ENCODE peak calls at places on chromosomes 1 and 21, in ten cellular contexts. One of them, this sample, is unnamed.

GRCh38 chr1:210558302-210558701 is 229.6 kb downstream of the HHAT start:
- DNase-seq in tibial nerve: no peak
- DNase-seq in OCI-LY7: no peak
- DNase-seq in A549: no peak
- DNase-seq in ovary: peak; percentile 25
- DNase-seq in CD8-positive, alpha-beta T cell: no peak
- DNase-seq in Karpas-422: no peak
- DNase-seq in trophoblast cell: no peak
- DNase-seq in lung: no peak
- DNase-seq in keratinocyte: no peak
- DNase-seq in this sample: no peak

GRCh38 chr1:229758101-229759036 is 132.3 kb downstream of the URB2 start:
- DNase-seq in tibial nerve: no peak
- DNase-seq in OCI-LY7: no peak
- DNase-seq in A549: no peak
- DNase-seq in ovary: no peak
- DNase-seq in CD8-positive, alpha-beta T cell: no peak
- DNase-seq in Karpas-422: no peak
- DNase-seq in trophoblast cell: peak; percentile 93
- DNase-seq in lung: no peak
- DNase-seq in keratinocyte: no peak
- DNase-seq in this sample: no peak

GRCh38 chr1:92444351-92444750 is 42.4 kb downstream of the GFI1 start:
- DNase-seq in tibial nerve: no peak
- DNase-seq in OCI-LY7: no peak
- DNase-seq in A549: no peak
- DNase-seq in ovary: no peak
- DNase-seq in CD8-positive, alpha-beta T cell: no peak
- DNase-seq in Karpas-422: no peak
- DNase-seq in trophoblast cell: peak; percentile 18
- DNase-seq in lung: no peak
- DNase-seq in keratinocyte: no peak
- DNase-seq in this sample: no peak

GRCh38 chr21:38440746-38441145 is 57.5 kb downstream of the ERG start:
- DNase-seq in tibial nerve: no peak
- DNase-seq in OCI-LY7: no peak
- DNase-seq in A549: peak; percentile 43
- DNase-seq in ovary: no peak
- DNase-seq in CD8-positive, alpha-beta T cell: no peak
- DNase-seq in Karpas-422: no peak
- DNase-seq in trophoblast cell: peak; percentile 69
- DNase-seq in lung: no peak
- DNase-seq in keratinocyte: peak; percentile 41
- DNase-seq in this sample: peak; percentile 34

GRCh38 chr21:39452207-39452964 is 616 bp downstream of the SH3BGR start:
- DNase-seq in tibial nerve: no peak
- DNase-seq in OCI-LY7: no peak
- DNase-seq in A549: peak; percentile 9
- DNase-seq in ovary: no peak
- DNase-seq in CD8-positive, alpha-beta T cell: no peak
- DNase-seq in Karpas-422: no peak
- DNase-seq in trophoblast cell: no peak
- DNase-seq in lung: no peak
- DNase-seq in keratinocyte: no peak
- DNase-seq in this sample: no peak

GRCh38 chr1:195071461-195071860 is 1536.8 kb downstream of the KCNT2 start:
- DNase-seq in tibial nerve: no peak
- DNase-seq in OCI-LY7: no peak
- DNase-seq in A549: no peak
- DNase-seq in ovary: no peak
- DNase-seq in CD8-positive, alpha-beta T cell: no peak
- DNase-seq in Karpas-422: no peak
- DNase-seq in trophoblast cell: no peak
- DNase-seq in lung: no peak
- DNase-seq in keratinocyte: no peak
- DNase-seq in this sample: no peak

GRCh38 chr1:13593511-13594131 is 10.0 kb downstream of the PDPN start:
- DNase-seq in tibial nerve: peak; percentile 45
- DNase-seq in OCI-LY7: no peak
- DNase-seq in A549: no peak
- DNase-seq in ovary: peak; percentile 66
- DNase-seq in CD8-positive, alpha-beta T cell: no peak
- DNase-seq in Karpas-422: no peak
- DNase-seq in trophoblast cell: peak; percentile 28
- DNase-seq in lung: no peak
- DNase-seq in keratinocyte: no peak
- DNase-seq in this sample: peak; percentile 69

GRCh38 chr1:88983791-88984552 is 8.5 kb downstream of the KYAT3 start:
- DNase-seq in tibial nerve: no peak
- DNase-seq in OCI-LY7: peak; percentile 54
- DNase-seq in A549: peak; percentile 49
- DNase-seq in ovary: no peak
- DNase-seq in CD8-positive, alpha-beta T cell: no peak
- DNase-seq in Karpas-422: peak; percentile 83
- DNase-seq in trophoblast cell: peak; percentile 97
- DNase-seq in lung: no peak
- DNase-seq in keratinocyte: no peak
- DNase-seq in this sample: no peak

GRCh38 chr21:42435401-42435800 is 31.7 kb downstream of the UBASH3A start:
- DNase-seq in tibial nerve: no peak
- DNase-seq in OCI-LY7: no peak
- DNase-seq in A549: no peak
- DNase-seq in ovary: no peak
- DNase-seq in CD8-positive, alpha-beta T cell: no peak
- DNase-seq in Karpas-422: no peak
- DNase-seq in trophoblast cell: no peak
- DNase-seq in lung: no peak
- DNase-seq in keratinocyte: no peak
- DNase-seq in this sample: no peak

GRCh38 chr1:214429951-214430742 is 121.3 kb downstream of the PTPN14 start:
- DNase-seq in tibial nerve: no peak
- DNase-seq in OCI-LY7: no peak
- DNase-seq in A549: no peak
- DNase-seq in ovary: no peak
- DNase-seq in CD8-positive, alpha-beta T cell: no peak
- DNase-seq in Karpas-422: no peak
- DNase-seq in trophoblast cell: no peak
- DNase-seq in lung: no peak
- DNase-seq in keratinocyte: no peak
- DNase-seq in this sample: no peak

DNA sequence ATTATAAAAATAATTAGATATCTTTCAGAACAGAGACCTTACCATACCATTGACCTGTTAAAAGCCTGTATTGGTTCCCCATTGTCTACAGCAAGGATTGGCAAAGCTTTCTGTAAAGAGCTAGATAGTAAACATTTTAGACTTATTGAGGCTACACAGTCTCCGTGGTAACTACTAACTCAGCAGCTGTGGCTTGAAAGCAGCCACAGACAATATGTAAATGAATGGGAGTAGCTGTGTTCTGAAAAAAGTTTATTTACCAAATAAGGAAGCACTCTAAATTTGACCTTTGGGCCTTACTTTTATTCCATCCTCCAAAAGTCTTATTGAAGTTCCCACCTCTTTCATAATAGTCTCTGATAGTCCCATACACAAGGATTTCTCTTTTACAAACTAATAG is 39.7 kb downstream of the NUP210L start:
- DNase-seq in tibial nerve: no peak
- DNase-seq in OCI-LY7: no peak
- DNase-seq in A549: no peak
- DNase-seq in ovary: no peak
- DNase-seq in CD8-positive, alpha-beta T cell: no peak
- DNase-seq in Karpas-422: no peak
- DNase-seq in trophoblast cell: no peak
- DNase-seq in lung: no peak
- DNase-seq in keratinocyte: no peak
- DNase-seq in this sample: no peak
- H3K27ac ChIP-seq in tibial nerve: no peak overlapping the region
- H3K27ac ChIP-seq in OCI-LY7: no peak overlapping the region
- H3K27ac ChIP-seq in A549: no peak overlapping the region
- H3K27ac ChIP-seq in ovary: no peak overlapping the region
- H3K27ac ChIP-seq in CD8-positive, alpha-beta T cell: no peak overlapping the region
- H3K27ac ChIP-seq in Karpas-422: no peak overlapping the region
- H3K27ac ChIP-seq in trophoblast cell: no peak overlapping the region
- H3K27ac ChIP-seq in lung: no peak overlapping the region
- H3K27ac ChIP-seq in keratinocyte: no peak overlapping the region
- H3K27ac ChIP-seq in this sample: no peak overlapping the region

DNA sequence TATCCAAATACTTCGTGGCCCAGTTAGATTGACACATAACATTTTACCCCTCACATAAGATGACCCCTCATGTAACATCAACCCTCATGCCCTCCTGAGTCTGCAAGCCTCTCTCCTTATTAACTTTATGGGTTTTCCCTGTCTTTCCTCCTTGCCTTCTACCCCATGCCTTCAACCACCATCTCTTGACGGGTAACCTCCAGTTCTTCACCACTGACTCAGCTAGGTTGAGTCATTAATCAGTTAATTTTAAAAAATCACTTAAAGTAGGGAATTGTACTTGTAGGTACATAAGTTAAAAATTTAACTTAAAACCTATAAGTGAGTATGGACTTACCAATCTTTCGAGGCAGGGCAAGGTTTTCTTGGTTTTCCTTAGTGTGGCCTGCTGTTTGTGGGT is 330.7 kb downstream of the CAMTA1 start:
- DNase-seq in tibial nerve: no peak
- DNase-seq in OCI-LY7: no peak
- DNase-seq in A549: no peak
- DNase-seq in ovary: no peak
- DNase-seq in CD8-positive, alpha-beta T cell: no peak
- DNase-seq in Karpas-422: no peak
- DNase-seq in trophoblast cell: no peak
- DNase-seq in lung: no peak
- DNase-seq in keratinocyte: no peak
- DNase-seq in this sample: no peak
- H3K27ac ChIP-seq in tibial nerve: no peak overlapping the region
- H3K27ac ChIP-seq in OCI-LY7: no peak overlapping the region
- H3K27ac ChIP-seq in A549: no peak overlapping the region
- H3K27ac ChIP-seq in ovary: no peak overlapping the region
- H3K27ac ChIP-seq in CD8-positive, alpha-beta T cell: no peak overlapping the region
- H3K27ac ChIP-seq in Karpas-422: no peak overlapping the region
- H3K27ac ChIP-seq in trophoblast cell: no peak overlapping the region
- H3K27ac ChIP-seq in lung: no peak overlapping the region
- H3K27ac ChIP-seq in keratinocyte: no peak overlapping the region
- H3K27ac ChIP-seq in this sample: no peak overlapping the region

GRCh38 chr1:154479764-154480421 is 22.1 kb upstream of the TDRD10 start:
- DNase-seq in tibial nerve: peak; percentile 33
- DNase-seq in OCI-LY7: peak; percentile 78
- DNase-seq in A549: peak; percentile 86
- DNase-seq in ovary: peak; percentile 78
- DNase-seq in CD8-positive, alpha-beta T cell: peak; percentile 58
- DNase-seq in Karpas-422: peak; percentile 90
- DNase-seq in trophoblast cell: peak; percentile 97
- DNase-seq in lung: peak; percentile 74
- DNase-seq in keratinocyte: no peak
- DNase-seq in this sample: no peak
- H3K27ac ChIP-seq in tibial nerve: no peak overlapping the region
- H3K27ac ChIP-seq in OCI-LY7: no peak overlapping the region
- H3K27ac ChIP-seq in A549: peak overlapping the region; percentile 67
- H3K27ac ChIP-seq in ovary: no peak overlapping the region
- H3K27ac ChIP-seq in CD8-positive, alpha-beta T cell: no peak overlapping the region
- H3K27ac ChIP-seq in Karpas-422: no peak overlapping the region
- H3K27ac ChIP-seq in trophoblast cell: no peak overlapping the region
- H3K27ac ChIP-seq in lung: no peak overlapping the region
- H3K27ac ChIP-seq in keratinocyte: no peak overlapping the region
- H3K27ac ChIP-seq in this sample: no peak overlapping the region

GRCh38 chr1:201119206-201119814 is 7.1 kb upstream of the CACNA1S start:
- DNase-seq in tibial nerve: no peak
- DNase-seq in OCI-LY7: peak; percentile 67
- DNase-seq in A549: peak; percentile 62
- DNase-seq in ovary: no peak
- DNase-seq in CD8-positive, alpha-beta T cell: peak; percentile 54
- DNase-seq in Karpas-422: peak; percentile 83
- DNase-seq in trophoblast cell: peak; percentile 73
- DNase-seq in lung: peak; percentile 43
- DNase-seq in keratinocyte: no peak
- DNase-seq in this sample: no peak

GRCh38 chr1:201123866-201124265 is 3.1 kb downstream of the ASCL5 start:
- DNase-seq in tibial nerve: no peak
- DNase-seq in OCI-LY7: no peak
- DNase-seq in A549: no peak
- DNase-seq in ovary: no peak
- DNase-seq in CD8-positive, alpha-beta T cell: no peak
- DNase-seq in Karpas-422: no peak
- DNase-seq in trophoblast cell: no peak
- DNase-seq in lung: no peak
- DNase-seq in keratinocyte: no peak
- DNase-seq in this sample: peak; percentile 20

GRCh38 chr1:201122321-201123017 is 4.5 kb downstream of the ASCL5 start:
- DNase-seq in tibial nerve: no peak
- DNase-seq in OCI-LY7: no peak
- DNase-seq in A549: no peak
- DNase-seq in ovary: no peak
- DNase-seq in CD8-positive, alpha-beta T cell: no peak
- DNase-seq in Karpas-422: no peak
- DNase-seq in trophoblast cell: no peak
- DNase-seq in lung: no peak
- DNase-seq in keratinocyte: no peak
- DNase-seq in this sample: no peak

GRCh38 chr1:201116091-201116490 is 3.9 kb upstream of the CACNA1S start:
- DNase-seq in tibial nerve: no peak
- DNase-seq in OCI-LY7: no peak
- DNase-seq in A549: no peak
- DNase-seq in ovary: no peak
- DNase-seq in CD8-positive, alpha-beta T cell: no peak
- DNase-seq in Karpas-422: no peak
- DNase-seq in trophoblast cell: no peak
- DNase-seq in lung: no peak
- DNase-seq in keratinocyte: no peak
- DNase-seq in this sample: no peak

GRCh38 chr1:201119826-201120225 is 7.2 kb downstream of the ASCL5 start:
- DNase-seq in tibial nerve: no peak
- DNase-seq in OCI-LY7: peak; percentile 52
- DNase-seq in A549: no peak
- DNase-seq in ovary: no peak
- DNase-seq in CD8-positive, alpha-beta T cell: no peak
- DNase-seq in Karpas-422: peak; percentile 42
- DNase-seq in trophoblast cell: no peak
- DNase-seq in lung: no peak
- DNase-seq in keratinocyte: no peak
- DNase-seq in this sample: no peak
- H3K27ac ChIP-seq in tibial nerve: no peak overlapping the region
- H3K27ac ChIP-seq in OCI-LY7: no peak overlapping the region
- H3K27ac ChIP-seq in A549: no peak overlapping the region
- H3K27ac ChIP-seq in ovary: no peak overlapping the region
- H3K27ac ChIP-seq in CD8-positive, alpha-beta T cell: no peak overlapping the region
- H3K27ac ChIP-seq in Karpas-422: no peak overlapping the region
- H3K27ac ChIP-seq in trophoblast cell: no peak overlapping the region
- H3K27ac ChIP-seq in lung: no peak overlapping the region
- H3K27ac ChIP-seq in keratinocyte: no peak overlapping the region
- H3K27ac ChIP-seq in this sample: no peak overlapping the region

DNA sequence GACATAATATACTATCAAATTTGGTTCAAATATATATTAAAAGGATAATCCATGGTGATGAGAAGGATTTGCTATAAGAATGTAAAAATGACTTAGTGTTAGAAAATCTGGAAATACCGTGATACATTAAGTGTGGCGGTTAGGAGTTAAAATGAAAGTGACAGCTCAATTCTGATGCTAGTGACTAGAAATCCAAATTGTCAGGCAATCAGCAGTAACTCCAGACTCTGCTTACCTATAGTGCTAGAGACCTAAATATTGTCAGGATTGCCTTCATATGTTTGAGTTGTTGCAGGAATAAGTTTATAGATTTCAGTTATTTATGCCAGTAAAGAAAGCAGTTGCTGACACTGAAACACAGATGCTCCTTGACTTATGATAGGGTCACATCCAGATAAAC is 737.4 kb downstream of the MRPL39 start:
- DNase-seq in tibial nerve: no peak
- DNase-seq in OCI-LY7: no peak
- DNase-seq in A549: no peak
- DNase-seq in ovary: no peak
- DNase-seq in CD8-positive, alpha-beta T cell: no peak
- DNase-seq in Karpas-422: no peak
- DNase-seq in trophoblast cell: no peak
- DNase-seq in lung: no peak
- DNase-seq in keratinocyte: no peak
- DNase-seq in this sample: no peak
- H3K27ac ChIP-seq in tibial nerve: no peak overlapping the region
- H3K27ac ChIP-seq in OCI-LY7: no peak overlapping the region
- H3K27ac ChIP-seq in A549: no peak overlapping the region
- H3K27ac ChIP-seq in ovary: no peak overlapping the region
- H3K27ac ChIP-seq in CD8-positive, alpha-beta T cell: no peak overlapping the region
- H3K27ac ChIP-seq in Karpas-422: no peak overlapping the region
- H3K27ac ChIP-seq in trophoblast cell: no peak overlapping the region
- H3K27ac ChIP-seq in lung: no peak overlapping the region
- H3K27ac ChIP-seq in keratinocyte: no peak overlapping the region
- H3K27ac ChIP-seq in this sample: no peak overlapping the region

This sample was measured in epithelial cell of prostate.